ENCODE peak calls at places on chromosomes 3 and 15, in eight cellular contexts. One of them, this sample, is unnamed.

GRCh38 chr3:25910997-25911396 is 121.1 kb downstream of the OXSM start:
- DNase-seq in astrocyte of the spinal cord: peak; percentile 6
- DNase-seq in T follicular helper cell: peak; percentile 11
- DNase-seq in fibroblast of mammary gland: peak; percentile 35
- DNase-seq in posterior cingulate gyrus: no peak
- DNase-seq in activated T-helper 1 cell treated with anti-CD3 and anti-CD28 coated beads, Interleukin-2, amount 50 U/mL, for 16 hours: no peak
- DNase-seq in hypothalamus: peak; percentile 7
- DNase-seq in effector memory CD4-positive, alpha-beta T cell: no peak
- DNase-seq in this sample: no peak

GRCh38 chr3:52430416-52430810 is 14.5 kb downstream of the SEMA3G start:
- DNase-seq in astrocyte of the spinal cord: no peak
- DNase-seq in fibroblast of mammary gland: no peak
- DNase-seq in activated T-helper 1 cell treated with anti-CD3 and anti-CD28 coated beads, Interleukin-2, amount 50 U/mL, for 16 hours: no peak
- DNase-seq in effector memory CD4-positive, alpha-beta T cell: no peak
- DNase-seq in hypothalamus: no peak
- DNase-seq in T follicular helper cell: no peak
- DNase-seq in posterior cingulate gyrus: no peak
- DNase-seq in this sample: no peak

GRCh38 chr3:146044046-146044445 is 116.9 kb downstream of the PLOD2 start:
- DNase-seq in hypothalamus: no peak
- DNase-seq in astrocyte of the spinal cord: no peak
- DNase-seq in activated T-helper 1 cell treated with anti-CD3 and anti-CD28 coated beads, Interleukin-2, amount 50 U/mL, for 16 hours: no peak
- DNase-seq in posterior cingulate gyrus: no peak
- DNase-seq in effector memory CD4-positive, alpha-beta T cell: no peak
- DNase-seq in T follicular helper cell: no peak
- DNase-seq in fibroblast of mammary gland: peak; percentile 39
- DNase-seq in this sample: no peak

GRCh38 chr3:10149222-10149621 is 7.6 kb downstream of the VHL start:
- DNase-seq in posterior cingulate gyrus: no peak
- DNase-seq in T follicular helper cell: no peak
- DNase-seq in fibroblast of mammary gland: no peak
- DNase-seq in hypothalamus: no peak
- DNase-seq in effector memory CD4-positive, alpha-beta T cell: no peak
- DNase-seq in astrocyte of the spinal cord: no peak
- DNase-seq in activated T-helper 1 cell treated with anti-CD3 and anti-CD28 coated beads, Interleukin-2, amount 50 U/mL, for 16 hours: no peak
- DNase-seq in this sample: no peak

GRCh38 chr3:184399410-184399809 is 19.6 kb downstream of the CHRD start:
- DNase-seq in astrocyte of the spinal cord: peak; percentile 93
- DNase-seq in effector memory CD4-positive, alpha-beta T cell: no peak
- DNase-seq in activated T-helper 1 cell treated with anti-CD3 and anti-CD28 coated beads, Interleukin-2, amount 50 U/mL, for 16 hours: no peak
- DNase-seq in hypothalamus: peak; percentile 37
- DNase-seq in T follicular helper cell: no peak
- DNase-seq in fibroblast of mammary gland: peak; percentile 95
- DNase-seq in posterior cingulate gyrus: no peak
- DNase-seq in this sample: no peak

GRCh38 chr3:126682046-126682445 is 22.0 kb upstream of the CHCHD6 start:
- DNase-seq in fibroblast of mammary gland: no peak
- DNase-seq in astrocyte of the spinal cord: no peak
- DNase-seq in posterior cingulate gyrus: no peak
- DNase-seq in activated T-helper 1 cell treated with anti-CD3 and anti-CD28 coated beads, Interleukin-2, amount 50 U/mL, for 16 hours: no peak
- DNase-seq in effector memory CD4-positive, alpha-beta T cell: no peak
- DNase-seq in hypothalamus: no peak
- DNase-seq in T follicular helper cell: no peak
- DNase-seq in this sample: no peak

GRCh38 chr3:38758557-38758956 is 57.5 kb downstream of the SCN10A start:
- DNase-seq in hypothalamus: no peak
- DNase-seq in effector memory CD4-positive, alpha-beta T cell: no peak
- DNase-seq in posterior cingulate gyrus: no peak
- DNase-seq in activated T-helper 1 cell treated with anti-CD3 and anti-CD28 coated beads, Interleukin-2, amount 50 U/mL, for 16 hours: no peak
- DNase-seq in fibroblast of mammary gland: no peak
- DNase-seq in astrocyte of the spinal cord: no peak
- DNase-seq in T follicular helper cell: no peak
- DNase-seq in this sample: no peak

GRCh38 chr15:57259511-57260143 is 116.7 kb upstream of the CGNL1 start:
- DNase-seq in T follicular helper cell: no peak
- DNase-seq in effector memory CD4-positive, alpha-beta T cell: no peak
- DNase-seq in hypothalamus: no peak
- DNase-seq in fibroblast of mammary gland: no peak
- DNase-seq in activated T-helper 1 cell treated with anti-CD3 and anti-CD28 coated beads, Interleukin-2, amount 50 U/mL, for 16 hours: no peak
- DNase-seq in astrocyte of the spinal cord: peak; percentile 17
- DNase-seq in posterior cingulate gyrus: no peak
- DNase-seq in this sample: no peak

GRCh38 chr15:49301562-49301961 is 121.5 kb upstream of the FGF7 start:
- DNase-seq in T follicular helper cell: no peak
- DNase-seq in activated T-helper 1 cell treated with anti-CD3 and anti-CD28 coated beads, Interleukin-2, amount 50 U/mL, for 16 hours: no peak
- DNase-seq in hypothalamus: no peak
- DNase-seq in fibroblast of mammary gland: peak; percentile 68
- DNase-seq in astrocyte of the spinal cord: peak; percentile 41
- DNase-seq in posterior cingulate gyrus: no peak
- DNase-seq in effector memory CD4-positive, alpha-beta T cell: no peak
- DNase-seq in this sample: no peak

GRCh38 chr3:63960048-63960711 is 48.0 kb upstream of the SCAANT1 start:
- DNase-seq in posterior cingulate gyrus: no peak
- DNase-seq in T follicular helper cell: no peak
- DNase-seq in activated T-helper 1 cell treated with anti-CD3 and anti-CD28 coated beads, Interleukin-2, amount 50 U/mL, for 16 hours: no peak
- DNase-seq in astrocyte of the spinal cord: peak; percentile 74
- DNase-seq in hypothalamus: no peak
- DNase-seq in fibroblast of mammary gland: peak; percentile 81
- DNase-seq in effector memory CD4-positive, alpha-beta T cell: no peak
- DNase-seq in this sample: no peak

GRCh38 chr15:90305932-90306331 is 40.5 kb downstream of the NGRN start:
- DNase-seq in hypothalamus: no peak
- DNase-seq in fibroblast of mammary gland: peak; percentile 11
- DNase-seq in astrocyte of the spinal cord: no peak
- DNase-seq in posterior cingulate gyrus: no peak
- DNase-seq in T follicular helper cell: no peak
- DNase-seq in effector memory CD4-positive, alpha-beta T cell: no peak
- DNase-seq in activated T-helper 1 cell treated with anti-CD3 and anti-CD28 coated beads, Interleukin-2, amount 50 U/mL, for 16 hours: no peak
- DNase-seq in this sample: no peak

GRCh38 chr15:68272797-68273271 is 4.7 kb upstream of the FEM1B start:
- DNase-seq in fibroblast of mammary gland: peak; percentile 98
- DNase-seq in posterior cingulate gyrus: no peak
- DNase-seq in astrocyte of the spinal cord: no peak
- DNase-seq in effector memory CD4-positive, alpha-beta T cell: no peak
- DNase-seq in activated T-helper 1 cell treated with anti-CD3 and anti-CD28 coated beads, Interleukin-2, amount 50 U/mL, for 16 hours: no peak
- DNase-seq in hypothalamus: no peak
- DNase-seq in T follicular helper cell: no peak
- DNase-seq in this sample: no peak

GRCh38 chr3:185658504-185658912 is 72.4 kb downstream of the SENP2 start:
- DNase-seq in T follicular helper cell: no peak
- DNase-seq in activated T-helper 1 cell treated with anti-CD3 and anti-CD28 coated beads, Interleukin-2, amount 50 U/mL, for 16 hours: no peak
- DNase-seq in hypothalamus: peak; percentile 47
- DNase-seq in posterior cingulate gyrus: no peak
- DNase-seq in astrocyte of the spinal cord: peak; percentile 97
- DNase-seq in fibroblast of mammary gland: peak; percentile 99
- DNase-seq in effector memory CD4-positive, alpha-beta T cell: no peak
- DNase-seq in this sample: no peak

GRCh38 chr3:159929894-159930235 is 58.8 kb upstream of the IL12A start:
- DNase-seq in astrocyte of the spinal cord: no peak
- DNase-seq in posterior cingulate gyrus: no peak
- DNase-seq in activated T-helper 1 cell treated with anti-CD3 and anti-CD28 coated beads, Interleukin-2, amount 50 U/mL, for 16 hours: no peak
- DNase-seq in effector memory CD4-positive, alpha-beta T cell: no peak
- DNase-seq in T follicular helper cell: no peak
- DNase-seq in hypothalamus: no peak
- DNase-seq in fibroblast of mammary gland: no peak
- DNase-seq in this sample: no peak

GRCh38 chr3:4744405-4745239 is 234.6 kb upstream of the BHLHE40 start:
- DNase-seq in effector memory CD4-positive, alpha-beta T cell: no peak
- DNase-seq in activated T-helper 1 cell treated with anti-CD3 and anti-CD28 coated beads, Interleukin-2, amount 50 U/mL, for 16 hours: no peak
- DNase-seq in posterior cingulate gyrus: no peak
- DNase-seq in T follicular helper cell: no peak
- DNase-seq in astrocyte of the spinal cord: peak; percentile 75
- DNase-seq in fibroblast of mammary gland: peak; percentile 65
- DNase-seq in hypothalamus: no peak
- DNase-seq in this sample: no peak

GRCh38 chr3:136789976-136790375 is 28.9 kb upstream of the SLC35G2 start:
- DNase-seq in T follicular helper cell: no peak
- DNase-seq in activated T-helper 1 cell treated with anti-CD3 and anti-CD28 coated beads, Interleukin-2, amount 50 U/mL, for 16 hours: no peak
- DNase-seq in astrocyte of the spinal cord: no peak
- DNase-seq in effector memory CD4-positive, alpha-beta T cell: no peak
- DNase-seq in posterior cingulate gyrus: no peak
- DNase-seq in hypothalamus: no peak
- DNase-seq in fibroblast of mammary gland: peak; percentile 54
- DNase-seq in this sample: no peak

GRCh38 chr3:127074900-127075360 is 92.0 kb downstream of the PLXNA1 start:
- DNase-seq in hypothalamus: no peak
- DNase-seq in T follicular helper cell: no peak
- DNase-seq in posterior cingulate gyrus: no peak
- DNase-seq in fibroblast of mammary gland: peak; percentile 88
- DNase-seq in activated T-helper 1 cell treated with anti-CD3 and anti-CD28 coated beads, Interleukin-2, amount 50 U/mL, for 16 hours: no peak
- DNase-seq in astrocyte of the spinal cord: peak; percentile 61
- DNase-seq in effector memory CD4-positive, alpha-beta T cell: no peak
- DNase-seq in this sample: no peak

GRCh38 chr15:76057332-76058000 is 2.3 kb upstream of the TMEM266 start:
- DNase-seq in astrocyte of the spinal cord: peak; percentile 35
- DNase-seq in activated T-helper 1 cell treated with anti-CD3 and anti-CD28 coated beads, Interleukin-2, amount 50 U/mL, for 16 hours: no peak
- DNase-seq in hypothalamus: no peak
- DNase-seq in effector memory CD4-positive, alpha-beta T cell: no peak
- DNase-seq in posterior cingulate gyrus: no peak
- DNase-seq in fibroblast of mammary gland: peak; percentile 50
- DNase-seq in T follicular helper cell: no peak
- DNase-seq in this sample: no peak

GRCh38 chr3:46065294-46065705 is 38.0 kb upstream of the XCR1 start:
- DNase-seq in fibroblast of mammary gland: no peak
- DNase-seq in T follicular helper cell: peak; percentile 73
- DNase-seq in posterior cingulate gyrus: no peak
- DNase-seq in hypothalamus: no peak
- DNase-seq in astrocyte of the spinal cord: no peak
- DNase-seq in effector memory CD4-positive, alpha-beta T cell: peak; percentile 83
- DNase-seq in activated T-helper 1 cell treated with anti-CD3 and anti-CD28 coated beads, Interleukin-2, amount 50 U/mL, for 16 hours: peak; percentile 78
- DNase-seq in this sample: no peak

GRCh38 chr3:156674911-156675743 is 737 bp downstream of the TIPARP start:
- DNase-seq in hypothalamus: peak; percentile 55
- DNase-seq in astrocyte of the spinal cord: peak; percentile 55
- DNase-seq in posterior cingulate gyrus: peak; percentile 30
- DNase-seq in T follicular helper cell: peak; percentile 22
- DNase-seq in effector memory CD4-positive, alpha-beta T cell: peak; percentile 29
- DNase-seq in activated T-helper 1 cell treated with anti-CD3 and anti-CD28 coated beads, Interleukin-2, amount 50 U/mL, for 16 hours: peak; percentile 24
- DNase-seq in fibroblast of mammary gland: peak; percentile 43
- DNase-seq in this sample: peak; percentile 53

GRCh38 chr3:110430146-110430545 is 641.5 kb upstream of the NECTIN3 start:
- DNase-seq in astrocyte of the spinal cord: peak; percentile 14
- DNase-seq in activated T-helper 1 cell treated with anti-CD3 and anti-CD28 coated beads, Interleukin-2, amount 50 U/mL, for 16 hours: no peak
- DNase-seq in fibroblast of mammary gland: no peak
- DNase-seq in hypothalamus: no peak
- DNase-seq in T follicular helper cell: no peak
- DNase-seq in effector memory CD4-positive, alpha-beta T cell: no peak
- DNase-seq in posterior cingulate gyrus: no peak
- DNase-seq in this sample: no peak

GRCh38 chr3:123412811-123413588 is 35.9 kb downstream of the ADCY5 start:
- DNase-seq in astrocyte of the spinal cord: no peak
- DNase-seq in T follicular helper cell: no peak
- DNase-seq in effector memory CD4-positive, alpha-beta T cell: no peak
- DNase-seq in hypothalamus: peak; percentile 41
- DNase-seq in fibroblast of mammary gland: no peak
- DNase-seq in posterior cingulate gyrus: peak; percentile 44
- DNase-seq in activated T-helper 1 cell treated with anti-CD3 and anti-CD28 coated beads, Interleukin-2, amount 50 U/mL, for 16 hours: no peak
- DNase-seq in this sample: peak; percentile 54

GRCh38 chr3:13217736-13218540 is 144.7 kb upstream of the IQSEC1 start:
- DNase-seq in T follicular helper cell: no peak
- DNase-seq in effector memory CD4-positive, alpha-beta T cell: no peak
- DNase-seq in activated T-helper 1 cell treated with anti-CD3 and anti-CD28 coated beads, Interleukin-2, amount 50 U/mL, for 16 hours: no peak
- DNase-seq in astrocyte of the spinal cord: peak; percentile 35
- DNase-seq in fibroblast of mammary gland: no peak
- DNase-seq in posterior cingulate gyrus: peak; percentile 27
- DNase-seq in hypothalamus: peak; percentile 13
- DNase-seq in this sample: peak; percentile 41

GRCh38 chr15:86743283-86743903 is 663.7 kb downstream of the AGBL1 start:
- DNase-seq in activated T-helper 1 cell treated with anti-CD3 and anti-CD28 coated beads, Interleukin-2, amount 50 U/mL, for 16 hours: peak; percentile 20
- DNase-seq in astrocyte of the spinal cord: no peak
- DNase-seq in effector memory CD4-positive, alpha-beta T cell: peak; percentile 9
- DNase-seq in hypothalamus: no peak
- DNase-seq in T follicular helper cell: peak; percentile 35
- DNase-seq in posterior cingulate gyrus: no peak
- DNase-seq in fibroblast of mammary gland: peak; percentile 0
- DNase-seq in this sample: no peak

GRCh38 chr3:100407164-100407563 is 5.8 kb downstream of the LNP1 start:
- DNase-seq in posterior cingulate gyrus: no peak
- DNase-seq in fibroblast of mammary gland: no peak
- DNase-seq in activated T-helper 1 cell treated with anti-CD3 and anti-CD28 coated beads, Interleukin-2, amount 50 U/mL, for 16 hours: no peak
- DNase-seq in hypothalamus: no peak
- DNase-seq in T follicular helper cell: no peak
- DNase-seq in astrocyte of the spinal cord: no peak
- DNase-seq in effector memory CD4-positive, alpha-beta T cell: no peak
- DNase-seq in this sample: no peak

GRCh38 chr3:128426128-128426921 is 40.4 kb downstream of the DNAJB8 start:
- DNase-seq in T follicular helper cell: peak; percentile 24
- DNase-seq in posterior cingulate gyrus: no peak
- DNase-seq in fibroblast of mammary gland: peak; percentile 14
- DNase-seq in astrocyte of the spinal cord: no peak
- DNase-seq in effector memory CD4-positive, alpha-beta T cell: peak; percentile 25
- DNase-seq in activated T-helper 1 cell treated with anti-CD3 and anti-CD28 coated beads, Interleukin-2, amount 50 U/mL, for 16 hours: peak; percentile 32
- DNase-seq in hypothalamus: no peak
- DNase-seq in this sample: peak; percentile 22

GRCh38 chr3:120487079-120487693 is 36.4 kb upstream of the FSTL1 start:
- DNase-seq in fibroblast of mammary gland: peak; percentile 97
- DNase-seq in hypothalamus: no peak
- DNase-seq in effector memory CD4-positive, alpha-beta T cell: no peak
- DNase-seq in activated T-helper 1 cell treated with anti-CD3 and anti-CD28 coated beads, Interleukin-2, amount 50 U/mL, for 16 hours: no peak
- DNase-seq in T follicular helper cell: no peak
- DNase-seq in astrocyte of the spinal cord: peak; percentile 83
- DNase-seq in posterior cingulate gyrus: no peak
- DNase-seq in this sample: no peak

GRCh38 chr3:126548556-126549466 is 9.9 kb downstream of the C3orf22 start:
- DNase-seq in posterior cingulate gyrus: no peak
- DNase-seq in T follicular helper cell: no peak
- DNase-seq in effector memory CD4-positive, alpha-beta T cell: no peak
- DNase-seq in hypothalamus: no peak
- DNase-seq in fibroblast of mammary gland: no peak
- DNase-seq in activated T-helper 1 cell treated with anti-CD3 and anti-CD28 coated beads, Interleukin-2, amount 50 U/mL, for 16 hours: no peak
- DNase-seq in astrocyte of the spinal cord: no peak
- DNase-seq in this sample: no peak

GRCh38 chr15:76347507-76348055 is 11.0 kb downstream of the ISL2 start:
- DNase-seq in astrocyte of the spinal cord: no peak
- DNase-seq in fibroblast of mammary gland: no peak
- DNase-seq in posterior cingulate gyrus: no peak
- DNase-seq in hypothalamus: no peak
- DNase-seq in activated T-helper 1 cell treated with anti-CD3 and anti-CD28 coated beads, Interleukin-2, amount 50 U/mL, for 16 hours: no peak
- DNase-seq in effector memory CD4-positive, alpha-beta T cell: no peak
- DNase-seq in T follicular helper cell: no peak
- DNase-seq in this sample: no peak

GRCh38 chr3:14397531-14397930 is 4.9 kb upstream of the SLC6A6 start:
- DNase-seq in effector memory CD4-positive, alpha-beta T cell: no peak
- DNase-seq in fibroblast of mammary gland: no peak
- DNase-seq in activated T-helper 1 cell treated with anti-CD3 and anti-CD28 coated beads, Interleukin-2, amount 50 U/mL, for 16 hours: no peak
- DNase-seq in T follicular helper cell: no peak
- DNase-seq in astrocyte of the spinal cord: no peak
- DNase-seq in hypothalamus: no peak
- DNase-seq in posterior cingulate gyrus: no peak
- DNase-seq in this sample: no peak

GRCh38 chr3:60339310-60339709 is 911.9 kb downstream of the FHIT start:
- DNase-seq in activated T-helper 1 cell treated with anti-CD3 and anti-CD28 coated beads, Interleukin-2, amount 50 U/mL, for 16 hours: no peak
- DNase-seq in astrocyte of the spinal cord: no peak
- DNase-seq in posterior cingulate gyrus: no peak
- DNase-seq in hypothalamus: no peak
- DNase-seq in effector memory CD4-positive, alpha-beta T cell: no peak
- DNase-seq in fibroblast of mammary gland: no peak
- DNase-seq in T follicular helper cell: no peak
- DNase-seq in this sample: no peak

GRCh38 chr15:31799711-31800321 is 230.5 kb upstream of the CHRNA7 start:
- DNase-seq in posterior cingulate gyrus: no peak
- DNase-seq in activated T-helper 1 cell treated with anti-CD3 and anti-CD28 coated beads, Interleukin-2, amount 50 U/mL, for 16 hours: no peak
- DNase-seq in hypothalamus: no peak
- DNase-seq in astrocyte of the spinal cord: no peak
- DNase-seq in effector memory CD4-positive, alpha-beta T cell: no peak
- DNase-seq in fibroblast of mammary gland: peak; percentile 72
- DNase-seq in T follicular helper cell: no peak
- DNase-seq in this sample: no peak

GRCh38 chr3:11499144-11499543 is 144.6 kb downstream of the VGLL4 start:
- DNase-seq in fibroblast of mammary gland: peak; percentile 97
- DNase-seq in T follicular helper cell: no peak
- DNase-seq in hypothalamus: no peak
- DNase-seq in astrocyte of the spinal cord: peak; percentile 95
- DNase-seq in activated T-helper 1 cell treated with anti-CD3 and anti-CD28 coated beads, Interleukin-2, amount 50 U/mL, for 16 hours: no peak
- DNase-seq in posterior cingulate gyrus: no peak
- DNase-seq in effector memory CD4-positive, alpha-beta T cell: no peak
- DNase-seq in this sample: no peak

GRCh38 chr3:152359385-152360248 is 90.9 kb downstream of the MBNL1 start:
- DNase-seq in activated T-helper 1 cell treated with anti-CD3 and anti-CD28 coated beads, Interleukin-2, amount 50 U/mL, for 16 hours: no peak
- DNase-seq in T follicular helper cell: no peak
- DNase-seq in posterior cingulate gyrus: no peak
- DNase-seq in effector memory CD4-positive, alpha-beta T cell: no peak
- DNase-seq in hypothalamus: no peak
- DNase-seq in astrocyte of the spinal cord: no peak
- DNase-seq in fibroblast of mammary gland: no peak
- DNase-seq in this sample: no peak